ENCODE peak calls at places on chromosome 14, in nine cellular contexts. One of them, this sample, is unnamed.

GRCh38 chr14:21069388-21070082 is 569 bp upstream of the ARHGEF40 start:
- DNase-seq in GM23338: peak; percentile 91
- DNase-seq in PC-3: no peak
- DNase-seq in MM.1S: no peak
- DNase-seq in OCI-LY7: no peak
- DNase-seq in neural progenitor cell: peak; percentile 84
- DNase-seq in GM23248: peak; percentile 64
- DNase-seq in SK-N-SH: peak; percentile 77
- DNase-seq in hepatocyte: peak; percentile 55
- DNase-seq in this sample: no peak

GRCh38 chr14:75306917-75307699 is 28.5 kb downstream of the FOS start:
- DNase-seq in OCI-LY7: peak; percentile 87
- DNase-seq in GM23248: peak; percentile 51
- DNase-seq in hepatocyte: peak; percentile 50
- DNase-seq in SK-N-SH: peak; percentile 41
- DNase-seq in neural progenitor cell: peak; percentile 39
- DNase-seq in GM23338: peak; percentile 41
- DNase-seq in MM.1S: peak; percentile 10
- DNase-seq in PC-3: peak; percentile 57
- DNase-seq in this sample: peak; percentile 26

GRCh38 chr14:86652512-86652911 is 1122.6 kb downstream of the FLRT2 start:
- DNase-seq in PC-3: no peak
- DNase-seq in MM.1S: no peak
- DNase-seq in hepatocyte: no peak
- DNase-seq in neural progenitor cell: no peak
- DNase-seq in SK-N-SH: no peak
- DNase-seq in GM23338: no peak
- DNase-seq in OCI-LY7: no peak
- DNase-seq in GM23248: no peak
- DNase-seq in this sample: no peak

GRCh38 chr14:23693252-23693775 is 57.1 kb downstream of the DHRS2 start:
- DNase-seq in GM23338: no peak
- DNase-seq in OCI-LY7: no peak
- DNase-seq in neural progenitor cell: no peak
- DNase-seq in SK-N-SH: no peak
- DNase-seq in MM.1S: no peak
- DNase-seq in PC-3: no peak
- DNase-seq in GM23248: no peak
- DNase-seq in hepatocyte: no peak
- DNase-seq in this sample: no peak

GRCh38 chr14:40354754-40355153 is 922.5 kb upstream of the FBXO33 start:
- DNase-seq in OCI-LY7: no peak
- DNase-seq in GM23338: no peak
- DNase-seq in MM.1S: no peak
- DNase-seq in GM23248: no peak
- DNase-seq in PC-3: no peak
- DNase-seq in neural progenitor cell: no peak
- DNase-seq in hepatocyte: no peak
- DNase-seq in SK-N-SH: no peak
- DNase-seq in this sample: no peak

GRCh38 chr14:41899416-41899815 is 292.7 kb downstream of the LRFN5 start:
- DNase-seq in hepatocyte: no peak
- DNase-seq in OCI-LY7: no peak
- DNase-seq in PC-3: peak; percentile 9
- DNase-seq in GM23248: peak; percentile 31
- DNase-seq in neural progenitor cell: no peak
- DNase-seq in SK-N-SH: no peak
- DNase-seq in GM23338: no peak
- DNase-seq in MM.1S: no peak
- DNase-seq in this sample: no peak

GRCh38 chr14:96085369-96085768 is 46.2 kb downstream of the C14orf132 start:
- DNase-seq in SK-N-SH: no peak
- DNase-seq in GM23338: no peak
- DNase-seq in OCI-LY7: no peak
- DNase-seq in MM.1S: no peak
- DNase-seq in neural progenitor cell: no peak
- DNase-seq in hepatocyte: no peak
- DNase-seq in GM23248: peak; percentile 15
- DNase-seq in PC-3: peak; percentile 34
- DNase-seq in this sample: no peak

GRCh38 chr14:65594153-65594881 is 181.8 kb downstream of the FUT8 start:
- DNase-seq in neural progenitor cell: peak; percentile 48
- DNase-seq in hepatocyte: peak; percentile 56
- DNase-seq in OCI-LY7: no peak
- DNase-seq in SK-N-SH: no peak
- DNase-seq in MM.1S: no peak
- DNase-seq in PC-3: peak; percentile 76
- DNase-seq in GM23338: no peak
- DNase-seq in GM23248: no peak
- DNase-seq in this sample: no peak

GRCh38 chr14:50530358-50530757 is 2.0 kb downstream of the MAP4K5 start:
- DNase-seq in hepatocyte: no peak
- DNase-seq in GM23248: peak; percentile 78
- DNase-seq in GM23338: no peak
- DNase-seq in PC-3: peak; percentile 81
- DNase-seq in MM.1S: no peak
- DNase-seq in SK-N-SH: no peak
- DNase-seq in neural progenitor cell: no peak
- DNase-seq in OCI-LY7: no peak
- DNase-seq in this sample: no peak

GRCh38 chr14:89701079-89702043 is 253.2 kb downstream of the EFCAB11 start:
- DNase-seq in hepatocyte: peak; percentile 93
- DNase-seq in neural progenitor cell: peak; percentile 93
- DNase-seq in MM.1S: peak; percentile 25
- DNase-seq in GM23248: peak; percentile 89
- DNase-seq in SK-N-SH: peak; percentile 96
- DNase-seq in PC-3: peak; percentile 74
- DNase-seq in OCI-LY7: peak; percentile 76
- DNase-seq in GM23338: peak; percentile 95
- DNase-seq in this sample: peak; percentile 2

DNA sequence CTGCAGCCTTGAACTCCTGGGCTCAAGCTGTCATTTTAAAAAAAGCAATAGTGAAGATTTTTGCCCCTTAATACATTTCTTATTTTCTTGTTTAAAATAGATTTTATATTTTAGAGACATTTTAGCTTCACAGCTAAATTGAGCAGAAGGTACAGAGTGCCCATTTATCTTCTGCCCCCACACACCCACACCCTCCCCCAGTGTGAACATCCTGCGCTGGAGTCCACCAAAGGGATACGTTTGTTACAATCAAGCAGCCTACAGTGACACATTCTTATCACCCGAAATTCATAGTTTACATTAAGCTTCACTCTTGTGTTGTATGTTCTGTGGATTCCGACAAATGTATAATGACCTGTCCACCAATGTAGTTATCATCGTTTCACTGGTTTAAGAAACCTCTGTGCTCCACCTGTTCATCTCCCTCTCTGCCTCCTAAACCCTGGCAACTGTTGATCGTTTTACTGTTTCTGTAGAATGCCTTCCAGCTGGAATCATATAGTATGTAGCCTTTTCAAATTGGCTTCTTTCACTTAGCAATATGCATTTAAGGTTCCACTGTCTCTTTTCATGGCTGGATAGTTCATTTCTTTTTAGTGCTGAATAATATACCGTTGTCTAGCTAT is 91.0 kb upstream of the TRAF3 start:
- DNase-seq in MM.1S: no peak
- DNase-seq in GM23338: no peak
- DNase-seq in neural progenitor cell: no peak
- DNase-seq in GM23248: no peak
- DNase-seq in hepatocyte: no peak
- DNase-seq in OCI-LY7: no peak
- DNase-seq in SK-N-SH: no peak
- DNase-seq in PC-3: no peak
- DNase-seq in this sample: no peak
- TF ChIP-seq EZH2phosphoT487 in MM.1S: no peak
- TF ChIP-seq EZH2phosphoT487 in GM23338: no peak
- TF ChIP-seq EZH2phosphoT487 in neural progenitor cell: no peak
- TF ChIP-seq EZH2phosphoT487 in GM23248: no peak
- TF ChIP-seq EZH2phosphoT487 in hepatocyte: no peak
- TF ChIP-seq EZH2phosphoT487 in OCI-LY7: no peak
- TF ChIP-seq EZH2phosphoT487 in SK-N-SH: no peak
- TF ChIP-seq EZH2phosphoT487 in PC-3: no peak
- TF ChIP-seq EZH2phosphoT487 in this sample: no peak

DNA sequence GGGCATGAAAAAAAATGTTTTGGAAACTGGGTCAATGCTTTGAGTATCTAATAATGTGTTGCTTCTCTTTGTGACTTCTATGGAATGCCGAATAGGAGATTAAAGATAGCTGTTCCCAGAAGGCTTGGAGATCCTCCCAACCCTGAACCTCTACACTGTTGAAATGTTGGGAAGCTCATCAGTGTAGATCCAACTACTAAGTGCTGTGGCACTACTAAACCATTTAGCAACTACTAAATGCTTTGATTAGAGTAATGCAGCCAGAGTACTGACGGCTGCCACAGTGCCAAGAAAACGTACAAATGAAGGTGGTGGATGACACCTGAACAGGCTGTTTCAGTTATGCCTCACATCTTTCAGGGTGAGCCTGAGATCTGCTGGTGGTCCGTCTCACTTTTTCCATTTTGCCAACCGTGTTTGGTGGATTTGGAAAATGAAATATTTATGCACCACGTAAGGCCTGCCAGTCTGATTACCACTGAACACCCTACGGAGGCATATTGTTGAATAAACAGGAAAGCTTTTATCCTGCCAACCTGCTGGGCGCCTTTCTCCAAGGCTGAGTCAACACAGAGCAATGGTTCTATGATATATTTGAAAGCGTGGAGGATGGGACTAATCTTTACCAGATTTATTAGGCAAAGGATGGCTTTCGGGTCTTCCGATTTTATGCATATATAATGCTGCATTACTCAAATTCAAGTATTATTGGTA is 938.0 kb upstream of the FLRT2 start:
- DNase-seq in neural progenitor cell: no peak
- DNase-seq in OCI-LY7: no peak
- DNase-seq in SK-N-SH: no peak
- DNase-seq in PC-3: no peak
- DNase-seq in hepatocyte: peak; percentile 6
- DNase-seq in GM23338: no peak
- DNase-seq in GM23248: no peak
- DNase-seq in MM.1S: no peak
- DNase-seq in this sample: no peak
- TF ChIP-seq EZH2phosphoT487 in neural progenitor cell: no peak
- TF ChIP-seq EZH2phosphoT487 in OCI-LY7: no peak
- TF ChIP-seq EZH2phosphoT487 in SK-N-SH: no peak
- TF ChIP-seq EZH2phosphoT487 in PC-3: no peak
- TF ChIP-seq EZH2phosphoT487 in hepatocyte: no peak
- TF ChIP-seq EZH2phosphoT487 in GM23338: no peak
- TF ChIP-seq EZH2phosphoT487 in GM23248: no peak
- TF ChIP-seq EZH2phosphoT487 in MM.1S: no peak
- TF ChIP-seq EZH2phosphoT487 in this sample: no peak

GRCh38 chr14:55303646-55304277 is 32.5 kb downstream of the FBXO34 start:
- DNase-seq in PC-3: no peak
- DNase-seq in GM23248: no peak
- DNase-seq in SK-N-SH: no peak
- DNase-seq in OCI-LY7: peak; percentile 49
- DNase-seq in neural progenitor cell: no peak
- DNase-seq in hepatocyte: no peak
- DNase-seq in MM.1S: no peak
- DNase-seq in GM23338: no peak
- DNase-seq in this sample: no peak
- TF ChIP-seq EZH2phosphoT487 in PC-3: no peak
- TF ChIP-seq EZH2phosphoT487 in GM23248: no peak
- TF ChIP-seq EZH2phosphoT487 in SK-N-SH: no peak
- TF ChIP-seq EZH2phosphoT487 in OCI-LY7: no peak
- TF ChIP-seq EZH2phosphoT487 in neural progenitor cell: no peak
- TF ChIP-seq EZH2phosphoT487 in hepatocyte: no peak
- TF ChIP-seq EZH2phosphoT487 in MM.1S: no peak
- TF ChIP-seq EZH2phosphoT487 in GM23338: no peak
- TF ChIP-seq EZH2phosphoT487 in this sample: no peak

GRCh38 chr14:56172571-56172971 is 54.4 kb downstream of the PELI2 start:
- DNase-seq in neural progenitor cell: no peak
- DNase-seq in GM23338: no peak
- DNase-seq in OCI-LY7: no peak
- DNase-seq in SK-N-SH: no peak
- DNase-seq in hepatocyte: no peak
- DNase-seq in MM.1S: no peak
- DNase-seq in PC-3: peak; percentile 62
- DNase-seq in GM23248: peak; percentile 80
- DNase-seq in this sample: no peak
- TF ChIP-seq EZH2phosphoT487 in neural progenitor cell: no peak
- TF ChIP-seq EZH2phosphoT487 in GM23338: no peak
- TF ChIP-seq EZH2phosphoT487 in OCI-LY7: no peak
- TF ChIP-seq EZH2phosphoT487 in SK-N-SH: no peak
- TF ChIP-seq EZH2phosphoT487 in hepatocyte: no peak
- TF ChIP-seq EZH2phosphoT487 in MM.1S: no peak
- TF ChIP-seq EZH2phosphoT487 in PC-3: no peak
- TF ChIP-seq EZH2phosphoT487 in GM23248: no peak
- TF ChIP-seq EZH2phosphoT487 in this sample: no peak

GRCh38 chr14:101476931-101477553 is 84.3 kb upstream of the DIO3 start:
- DNase-seq in GM23338: peak; percentile 80
- DNase-seq in OCI-LY7: peak; percentile 6
- DNase-seq in SK-N-SH: no peak
- DNase-seq in GM23248: no peak
- DNase-seq in hepatocyte: peak; percentile 83
- DNase-seq in MM.1S: no peak
- DNase-seq in PC-3: peak; percentile 97
- DNase-seq in neural progenitor cell: peak; percentile 31
- DNase-seq in this sample: peak; percentile 84
- TF ChIP-seq EZH2phosphoT487 in GM23338: no peak
- TF ChIP-seq EZH2phosphoT487 in OCI-LY7: no peak
- TF ChIP-seq EZH2phosphoT487 in SK-N-SH: no peak
- TF ChIP-seq EZH2phosphoT487 in GM23248: no peak
- TF ChIP-seq EZH2phosphoT487 in hepatocyte: no peak
- TF ChIP-seq EZH2phosphoT487 in MM.1S: no peak
- TF ChIP-seq EZH2phosphoT487 in PC-3: no peak
- TF ChIP-seq EZH2phosphoT487 in neural progenitor cell: no peak
- TF ChIP-seq EZH2phosphoT487 in this sample: no peak